ENCODE peak calls at places on chromosomes 2 and 18, in ten cellular contexts. S is left cardiac atrium; A is stimulated activated CD8-positive, alpha-beta memory T cell treated with anti-CD3 and anti-CD28 coated beads, Interleukin-4, amount 100 ng/mL, for 1 hour; Z is left lung; M is frontal cortex; F is uterus; R is GDM1; H is M059J; Q is bronchial epithelial cell; W is COR-L47. U is an unnamed sample.
A peak's percentile ranks its signal among the peaks of the same experiment; 100 is the strongest.

GRCh38 chr2:231395188-231396057 is at the start of gene B3GNT7:
- DNase-seq in S (no peak), A (no peak), F (no peak), Q (no peak), Z (no peak), H (no peak), M (peak; percentile 39), R (no peak), W (no peak), U (no peak)

GRCh38 chr2:42256502-42256901 is 87.3 kb downstream of the EML4 start:
- DNase-seq in S (no peak), Q (no peak), Z (no peak), F (no peak), R (no peak), W (no peak), M (no peak), A (no peak), H (no peak), U (no peak)

GRCh38 chr2:232901711-232902578 is 31.9 kb downstream of the SNORC start:
- DNase-seq in Z (no peak), R (peak; percentile 62), M (no peak), S (peak; percentile 43), F (no peak), W (no peak), Q (peak; percentile 88), A (no peak), H (peak; percentile 95), U (peak; percentile 27)

GRCh38 chr18:48541026-48541746 is 2.4 kb downstream of the CTIF start:
- DNase-seq in S (peak; percentile 86), F (peak; percentile 65), Z (peak; percentile 87), Q (peak; percentile 39), H (peak; percentile 84), R (no peak), W (peak; percentile 57), A (no peak), M (peak; percentile 54), U (no peak)

GRCh38 chr18:57915848-57916596 is 112.9 kb upstream of the ATP8B1 start:
- DNase-seq in A (no peak), W (no peak), Z (no peak), M (peak; percentile 43), F (no peak), R (no peak), H (peak; percentile 42), S (no peak), Q (no peak), U (no peak)

GRCh38 chr2:54499666-54500065 is 43.5 kb downstream of the SPTBN1 start:
- DNase-seq in F (peak; percentile 65), H (no peak), M (no peak), R (no peak), Q (no peak), A (no peak), Z (no peak), S (no peak), W (no peak), U (no peak)

GRCh38 chr2:147649963-147650362 is 194.9 kb upstream of the ACVR2A start:
- DNase-seq in W (no peak), F (no peak), R (no peak), M (no peak), Z (no peak), Q (peak; percentile 46), S (no peak), H (peak; percentile 25), A (no peak), U (no peak)

GRCh38 chr18:23142285-23142929 is 7.1 kb downstream of the CABLES1 start:
- DNase-seq in R (no peak), A (no peak), M (no peak), Z (no peak), F (no peak), S (no peak), Q (peak; percentile 77), W (no peak), H (peak; percentile 31), U (no peak)

GRCh38 chr2:152460567-152460966 is 125.6 kb downstream of the FMNL2 start:
- DNase-seq in F (no peak), Q (no peak), S (no peak), W (no peak), H (no peak), R (no peak), M (no peak), Z (no peak), A (no peak), U (no peak)

GRCh38 chr2:62197017-62197586 is 1.2 kb downstream of the B3GNT2 start:
- DNase-seq in H (no peak), S (peak; percentile 24), Z (no peak), F (no peak), Q (no peak), R (no peak), A (no peak), M (no peak), W (peak; percentile 5), U (peak; percentile 33)

U was measured in AML-193.